ENCODE peak calls at places on chromosomes 5 and 9, in four cellular contexts. One of them, this sample, is unnamed.

GRCh38 chr5:131379723-131380122 is 115.9 kb downstream of the CDC42SE2 start:
- DNase-seq in Peyer's patch: peak
- DNase-seq in retinal pigment epithelial cell: peak
- DNase-seq in fibroblast of mammary gland: no peak
- DNase-seq in this sample: no peak

GRCh38 chr5:60014331-60014730 is 120.8 kb upstream of the PDE4D start:
- DNase-seq in Peyer's patch: no peak
- DNase-seq in retinal pigment epithelial cell: no peak
- DNase-seq in fibroblast of mammary gland: no peak
- DNase-seq in this sample: no peak

GRCh38 chr9:91776409-91777365 is 173.3 kb downstream of the ROR2 start:
- DNase-seq in Peyer's patch: no peak
- DNase-seq in retinal pigment epithelial cell: no peak
- DNase-seq in fibroblast of mammary gland: peak
- DNase-seq in this sample: no peak

GRCh38 chr9:136133191-136133958 is 14.7 kb upstream of the TMEM250 start:
- DNase-seq in Peyer's patch: no peak
- DNase-seq in retinal pigment epithelial cell: no peak
- DNase-seq in fibroblast of mammary gland: no peak
- DNase-seq in this sample: peak

GRCh38 chr9:70988551-70988950 is 132.9 kb downstream of the TRPM3 start:
- DNase-seq in Peyer's patch: no peak
- DNase-seq in retinal pigment epithelial cell: no peak
- DNase-seq in fibroblast of mammary gland: no peak
- DNase-seq in this sample: no peak

GRCh38 chr9:123550012-123550411 is 194.0 kb downstream of the CRB2 start:
- DNase-seq in Peyer's patch: no peak
- DNase-seq in retinal pigment epithelial cell: no peak
- DNase-seq in fibroblast of mammary gland: no peak
- DNase-seq in this sample: no peak

GRCh38 chr5:181168595-181169118 is 21.3 kb downstream of the OR2V2 start:
- DNase-seq in Peyer's patch: no peak
- DNase-seq in retinal pigment epithelial cell: no peak
- DNase-seq in fibroblast of mammary gland: no peak
- DNase-seq in this sample: no peak

GRCh38 chr9:32430720-32431119 is 46.3 kb downstream of the ACO1 start:
- DNase-seq in Peyer's patch: no peak
- DNase-seq in retinal pigment epithelial cell: no peak
- DNase-seq in fibroblast of mammary gland: peak
- DNase-seq in this sample: no peak

GRCh38 chr9:35407846-35408245 is 82.1 kb upstream of the RUSC2 start:
- DNase-seq in Peyer's patch: no peak
- DNase-seq in retinal pigment epithelial cell: no peak
- DNase-seq in fibroblast of mammary gland: no peak
- DNase-seq in this sample: no peak

GRCh38 chr5:23507278-23507685 is at the start of gene PRDM9:
- DNase-seq in Peyer's patch: no peak
- DNase-seq in retinal pigment epithelial cell: no peak
- DNase-seq in fibroblast of mammary gland: peak
- DNase-seq in this sample: no peak

GRCh38 chr9:21326526-21327139 is 8.6 kb downstream of the KLHL9 start:
- DNase-seq in Peyer's patch: no peak
- DNase-seq in retinal pigment epithelial cell: no peak
- DNase-seq in fibroblast of mammary gland: peak
- DNase-seq in this sample: no peak

GRCh38 chr9:86741311-86742215 is 205.7 kb downstream of the GAS1 start:
- DNase-seq in Peyer's patch: no peak
- DNase-seq in retinal pigment epithelial cell: peak
- DNase-seq in fibroblast of mammary gland: peak
- DNase-seq in this sample: no peak

GRCh38 chr5:132046915-132047314 is 13.5 kb upstream of the IL3 start:
- DNase-seq in Peyer's patch: no peak
- DNase-seq in retinal pigment epithelial cell: no peak
- DNase-seq in fibroblast of mammary gland: no peak
- DNase-seq in this sample: no peak

GRCh38 chr5:79878721-79879336 is 112.2 kb downstream of the MTX3 start:
- DNase-seq in Peyer's patch: no peak
- DNase-seq in retinal pigment epithelial cell: no peak
- DNase-seq in fibroblast of mammary gland: peak
- DNase-seq in this sample: no peak

GRCh38 chr9:19229725-19230355 is 653 bp upstream of the DENND4C start:
- DNase-seq in Peyer's patch: no peak
- DNase-seq in retinal pigment epithelial cell: peak
- DNase-seq in fibroblast of mammary gland: no peak
- DNase-seq in this sample: no peak

DNA sequence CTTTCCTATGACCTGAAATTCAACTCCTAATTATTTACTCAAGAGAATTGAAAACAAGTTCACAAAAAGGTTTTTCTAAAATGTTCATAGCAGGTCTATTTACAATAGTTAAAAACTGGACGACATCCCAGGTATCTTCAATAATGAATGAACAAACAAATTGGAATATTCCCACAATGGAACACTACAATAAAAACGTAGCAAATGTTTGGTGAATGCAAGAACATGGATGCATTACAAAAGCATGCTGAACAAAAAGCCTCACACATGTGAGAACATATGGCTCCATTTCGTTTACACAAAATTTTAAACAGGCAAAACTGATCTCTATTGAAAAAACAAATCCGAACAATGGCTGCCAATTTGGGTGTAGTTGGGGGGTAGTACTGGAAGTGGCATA is 669.9 kb downstream of the MTRR start:
- DNase-seq in Peyer's patch: no peak
- DNase-seq in retinal pigment epithelial cell: no peak
- DNase-seq in fibroblast of mammary gland: no peak
- DNase-seq in this sample: no peak
- TF ChIP-seq CTCF in Peyer's patch: no peak
- TF ChIP-seq CTCF in retinal pigment epithelial cell: no peak
- TF ChIP-seq CTCF in fibroblast of mammary gland: no peak
- TF ChIP-seq CTCF in this sample: no peak

DNA sequence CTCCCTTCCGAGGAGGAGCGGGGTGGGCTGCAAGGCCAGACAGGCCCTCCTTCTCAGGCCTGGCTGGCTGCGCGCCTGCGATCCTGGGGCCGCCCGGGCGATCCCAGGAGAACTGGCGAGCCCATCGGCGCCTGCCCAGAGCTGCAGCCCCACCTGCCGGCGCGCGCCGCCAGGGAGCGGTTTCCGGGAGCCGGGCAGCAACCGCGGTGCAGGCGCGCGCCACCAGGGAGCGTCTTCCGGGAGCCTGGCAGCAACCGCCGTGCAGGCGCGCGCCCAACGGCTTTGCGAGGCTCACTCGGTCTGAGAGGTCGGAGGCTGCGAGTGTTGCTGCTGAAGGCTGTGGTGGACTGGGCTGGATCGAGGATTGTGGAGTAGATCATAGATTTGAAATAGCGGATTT is 668.7 kb downstream of the SPATA31A6 start:
- DNase-seq in Peyer's patch: no peak
- DNase-seq in retinal pigment epithelial cell: no peak
- DNase-seq in fibroblast of mammary gland: peak
- DNase-seq in this sample: no peak
- TF ChIP-seq CTCF in Peyer's patch: no peak
- TF ChIP-seq CTCF in retinal pigment epithelial cell: no peak
- TF ChIP-seq CTCF in fibroblast of mammary gland: no peak
- TF ChIP-seq CTCF in this sample: no peak

GRCh38 chr5:37831821-37832524 is 7.9 kb downstream of the GDNF start:
- DNase-seq in Peyer's patch: no peak
- DNase-seq in retinal pigment epithelial cell: no peak
- DNase-seq in fibroblast of mammary gland: no peak
- DNase-seq in this sample: no peak
- TF ChIP-seq CTCF in Peyer's patch: no peak
- TF ChIP-seq CTCF in retinal pigment epithelial cell: no peak
- TF ChIP-seq CTCF in fibroblast of mammary gland: no peak
- TF ChIP-seq CTCF in this sample: no peak

DNA sequence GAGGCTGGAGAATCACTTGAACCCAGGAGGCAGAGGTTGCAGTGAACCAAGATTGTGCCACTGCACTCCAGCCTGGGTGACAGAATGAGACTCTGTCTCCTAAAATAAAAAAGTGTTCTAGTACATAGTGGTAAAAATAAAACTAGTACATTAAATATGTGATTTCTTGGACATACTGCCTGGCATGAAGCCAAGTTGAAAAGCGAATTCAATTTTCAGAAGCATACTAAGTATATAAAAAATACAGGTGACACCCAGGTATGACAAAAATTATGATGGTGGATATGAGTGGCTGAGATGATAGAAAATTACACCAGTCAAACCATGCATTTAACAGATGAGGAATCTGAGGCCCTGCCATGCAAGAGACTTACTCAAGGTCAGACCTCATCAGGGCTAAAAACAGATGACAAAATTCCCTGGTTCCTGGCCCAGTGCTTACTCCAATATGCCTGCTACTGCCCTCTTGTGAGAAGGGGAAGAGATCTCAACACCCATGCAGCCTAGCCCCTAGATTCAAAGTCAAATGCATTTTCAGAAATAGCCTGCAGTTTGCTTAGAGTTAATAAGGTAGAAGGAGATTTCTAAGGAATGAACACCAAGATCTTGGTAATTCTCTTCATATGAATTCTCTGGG is 46.6 kb upstream of the GNPDA1 start:
- DNase-seq in Peyer's patch: no peak
- DNase-seq in retinal pigment epithelial cell: no peak
- DNase-seq in fibroblast of mammary gland: peak
- DNase-seq in this sample: no peak
- TF ChIP-seq CTCF in Peyer's patch: no peak
- TF ChIP-seq CTCF in retinal pigment epithelial cell: peak
- TF ChIP-seq CTCF in fibroblast of mammary gland: peak
- TF ChIP-seq CTCF in this sample: no peak

This sample was measured in D721Med.